ENCODE peak calls at places on chromosome 12, in seven cellular contexts. W is cardiac muscle cell; I is iPS-NIHi11; J is NCI-H1694; P is ovary; S is stimulated activated CD4-positive, alpha-beta T cell treated with anti-CD3 and anti-CD28 coated beads, Interleukin-2, amount 100 ng/mL, for 48 hours; N is Calu3. K is an unnamed sample.

GRCh38 chr12:1205512-1206060 is 214.6 kb downstream of the ERC1 start:
- DNase-seq in W (no peak), S (no peak), I (no peak), N (no peak), J (no peak), P (no peak), K (no peak)

GRCh38 chr12:46675736-46676135 is 150.1 kb downstream of the SLC38A4 start:
- DNase-seq in P (peak; percentile 47), W (peak; percentile 69), J (peak; percentile 17), N (peak; percentile 24), S (no peak), I (peak; percentile 41), K (peak; percentile 33)

GRCh38 chr12:52059582-52060497 is 8.6 kb downstream of the NR4A1 start:
- DNase-seq in I (no peak), N (no peak), W (peak; percentile 27), J (no peak), P (peak; percentile 74), S (no peak), K (no peak)

GRCh38 chr12:5716221-5716620 is 228.8 kb downstream of the ANO2 start:
- DNase-seq in P (no peak), J (no peak), S (no peak), I (no peak), N (no peak), W (no peak), K (no peak)

GRCh38 chr12:93060666-93061413 is 131.7 kb upstream of the EEA1 start:
- DNase-seq in S (no peak), N (no peak), P (peak; percentile 47), W (peak; percentile 80), J (peak; percentile 42), I (peak; percentile 25), K (no peak)

GRCh38 chr12:49698619-49699545 is 8.3 kb downstream of the FMNL3 start:
- DNase-seq in J (no peak), S (peak; percentile 25), W (peak; percentile 66), P (no peak), I (peak; percentile 63), N (no peak), K (no peak)

GRCh38 chr12:116397148-116397547 is 119.7 kb upstream of the MED13L start:
- DNase-seq in I (no peak), P (no peak), J (no peak), S (no peak), N (no peak), W (peak; percentile 62), K (no peak)

GRCh38 chr12:51517316-51517715 is 73.7 kb upstream of the SCN8A start:
- DNase-seq in J (no peak), I (no peak), S (no peak), P (no peak), W (no peak), N (no peak), K (no peak)

GRCh38 chr12:123384318-123384993 is 524 bp downstream of the KMT5A start:
- DNase-seq in S (peak; percentile 15), W (no peak), N (peak; percentile 36), J (no peak), I (no peak), P (peak; percentile 45), K (peak; percentile 62)

GRCh38 chr12:75666980-75667359 is 155.6 kb upstream of the KRR1 start:
- DNase-seq in I (no peak), W (peak; percentile 78), N (no peak), S (no peak), P (no peak), J (no peak), K (no peak)

GRCh38 chr12:122021193-122021821 is 377 bp upstream of the BCL7A start:
- DNase-seq in I (no peak), P (no peak), N (peak; percentile 29), S (no peak), W (peak; percentile 15), J (no peak), K (peak; percentile 44)

GRCh38 chr12:130335517-130336392 is 1.9 kb upstream of the PIWIL1 start:
- DNase-seq in J (peak; percentile 42), N (peak; percentile 50), P (no peak), S (peak; percentile 14), I (no peak), W (peak; percentile 59), K (no peak)

GRCh38 chr12:108850854-108851573 is 6.4 kb downstream of the SSH1 start:
- DNase-seq in W (peak; percentile 90), N (no peak), J (no peak), P (no peak), S (no peak), I (no peak), K (no peak)

GRCh38 chr12:1800646-1801284 is 19.6 kb upstream of the LRTM2 start:
- DNase-seq in I (peak; percentile 52), J (peak; percentile 89), P (no peak), W (no peak), S (no peak), N (peak; percentile 30), K (peak; percentile 32)

GRCh38 chr12:1767407-1768090 is 52.8 kb upstream of the LRTM2 start:
- DNase-seq in S (no peak), J (no peak), N (no peak), W (no peak), P (no peak), I (no peak), K (no peak)

GRCh38 chr12:21330682-21331253 is 3.9 kb downstream of the SLCO1A2 start:
- DNase-seq in P (no peak), I (no peak), S (no peak), J (no peak), N (no peak), W (no peak), K (no peak)

GRCh38 chr12:47207005-47207717 is 127.4 kb upstream of the AMIGO2 start:
- DNase-seq in S (no peak), P (no peak), N (no peak), I (no peak), J (no peak), W (no peak), K (peak; percentile 40)

GRCh38 chr12:46557539-46558373 is 185.2 kb upstream of the SLC38A2 start:
- DNase-seq in W (peak; percentile 48), J (no peak), S (no peak), N (no peak), I (no peak), P (no peak), K (no peak)

GRCh38 chr12:58629376-58629775 is 290.9 kb downstream of the LRIG3 start:
- DNase-seq in N (no peak), I (no peak), J (no peak), P (no peak), S (no peak), W (peak; percentile 39), K (no peak)

GRCh38 chr12:64451687-64452558 is at the start of gene TBK1:
- DNase-seq in P (peak; percentile 93), W (peak; percentile 90), N (peak; percentile 96), I (peak; percentile 97), J (no peak), S (peak; percentile 63), K (peak; percentile 92)

GRCh38 chr12:51496907-51497306 is 72.3 kb downstream of the SLC4A8 start:
- DNase-seq in S (no peak), I (no peak), N (no peak), P (no peak), J (no peak), W (no peak), K (no peak)

GRCh38 chr12:18281941-18282340 is 20.6 kb downstream of the PIK3C2G start:
- DNase-seq in N (no peak), S (no peak), P (no peak), J (no peak), W (no peak), I (no peak), K (no peak)

GRCh38 chr12:57049047-57049446 is 882 bp downstream of the MYO1A start:
- DNase-seq in J (no peak), S (no peak), P (no peak), W (no peak), N (no peak), I (no peak), K (no peak)

GRCh38 chr12:6067152-6067916 is 57.1 kb downstream of the VWF start:
- DNase-seq in N (peak; percentile 58), J (peak; percentile 36), S (no peak), P (no peak), W (peak; percentile 42), I (peak; percentile 75), K (peak; percentile 79)

GRCh38 chr12:42447371-42447786 is 121.4 kb downstream of the PPHLN1 start:
- DNase-seq in P (no peak), I (no peak), N (no peak), J (no peak), W (peak; percentile 46), S (no peak), K (no peak)

GRCh38 chr12:7681535-7681934 is 14.0 kb downstream of the GDF3 start:
- DNase-seq in J (no peak), P (no peak), W (no peak), S (no peak), I (no peak), N (no peak), K (no peak)

GRCh38 chr12:52060498-52061177 is 9.1 kb upstream of the ATG101 start:
- DNase-seq in J (no peak), P (no peak), W (no peak), I (no peak), N (no peak), S (no peak), K (no peak)

GRCh38 chr12:2543801-2544200 is 251.0 kb upstream of the FKBP4 start:
- DNase-seq in I (no peak), N (no peak), S (no peak), W (no peak), P (no peak), J (no peak), K (no peak)

GRCh38 chr12:51219345-51219744 is 1.5 kb upstream of the POU6F1 start:
- DNase-seq in S (no peak), P (no peak), N (no peak), J (no peak), I (no peak), W (no peak), K (no peak)

GRCh38 chr12:76921891-76922664 is 43.3 kb upstream of the CSRP2 start:
- DNase-seq in W (no peak), S (no peak), J (no peak), N (no peak), P (no peak), I (no peak), K (no peak)

GRCh38 chr12:112839386-112839972 is 47.9 kb downstream of the RPH3A start:
- DNase-seq in I (no peak), J (no peak), N (peak; percentile 37), S (no peak), P (no peak), W (peak; percentile 77), K (no peak)

GRCh38 chr12:30197392-30198047 is 413.8 kb upstream of the TMTC1 start:
- DNase-seq in P (no peak), J (no peak), I (no peak), N (no peak), S (no peak), W (peak; percentile 52), K (no peak)